ENCODE peak calls at places on chromosome 11, in eight cellular contexts. One of them, this sample, is unnamed.

GRCh38 chr11:100918551-100919500 is 210.8 kb downstream of the PGR start:
- DNase-seq in fibroblast of pulmonary artery: peak
- DNase-seq in fibroblast of the aortic adventitia: no peak
- DNase-seq in A549: peak
- DNase-seq in Caco-2: no peak
- DNase-seq in PC-3: peak
- DNase-seq in SJSA1: peak
- DNase-seq in aorta: no peak
- DNase-seq in this sample: peak

GRCh38 chr11:113477321-113477720 is 2.1 kb upstream of the DRD2 start:
- DNase-seq in fibroblast of the aortic adventitia: no peak
- DNase-seq in fibroblast of pulmonary artery: no peak
- DNase-seq in Caco-2: no peak
- DNase-seq in SJSA1: no peak
- DNase-seq in A549: no peak
- DNase-seq in aorta: no peak
- DNase-seq in PC-3: no peak
- DNase-seq in this sample: no peak

GRCh38 chr11:124946735-124947141 is 7.3 kb upstream of the CCDC15 start:
- DNase-seq in fibroblast of the aortic adventitia: peak
- DNase-seq in A549: no peak
- DNase-seq in PC-3: peak
- DNase-seq in SJSA1: no peak
- DNase-seq in Caco-2: no peak
- DNase-seq in aorta: no peak
- DNase-seq in fibroblast of pulmonary artery: peak
- DNase-seq in this sample: no peak

GRCh38 chr11:126307706-126308105 is 3.8 kb downstream of the DCPS start:
- DNase-seq in SJSA1: no peak
- DNase-seq in Caco-2: no peak
- DNase-seq in aorta: no peak
- DNase-seq in PC-3: peak
- DNase-seq in A549: peak
- DNase-seq in fibroblast of the aortic adventitia: peak
- DNase-seq in fibroblast of pulmonary artery: peak
- DNase-seq in this sample: peak

GRCh38 chr11:122139595-122139866 is 23.5 kb upstream of the BLID start:
- DNase-seq in A549: peak
- DNase-seq in fibroblast of the aortic adventitia: peak
- DNase-seq in PC-3: peak
- DNase-seq in SJSA1: no peak
- DNase-seq in fibroblast of pulmonary artery: no peak
- DNase-seq in aorta: no peak
- DNase-seq in Caco-2: no peak
- DNase-seq in this sample: no peak

GRCh38 chr11:13777341-13777985 is 109.0 kb downstream of the FAR1 start:
- DNase-seq in A549: no peak
- DNase-seq in fibroblast of pulmonary artery: no peak
- DNase-seq in fibroblast of the aortic adventitia: no peak
- DNase-seq in PC-3: no peak
- DNase-seq in SJSA1: no peak
- DNase-seq in aorta: no peak
- DNase-seq in Caco-2: no peak
- DNase-seq in this sample: peak

GRCh38 chr11:75490221-75491181 is 35.2 kb downstream of the GDPD5 start:
- DNase-seq in SJSA1: peak
- DNase-seq in fibroblast of the aortic adventitia: no peak
- DNase-seq in Caco-2: peak
- DNase-seq in PC-3: peak
- DNase-seq in fibroblast of pulmonary artery: peak
- DNase-seq in A549: no peak
- DNase-seq in aorta: no peak
- DNase-seq in this sample: no peak

GRCh38 chr11:103441021-103441420 is 331.8 kb downstream of the DYNC2H1 start:
- DNase-seq in aorta: no peak
- DNase-seq in PC-3: no peak
- DNase-seq in SJSA1: no peak
- DNase-seq in A549: no peak
- DNase-seq in fibroblast of pulmonary artery: no peak
- DNase-seq in fibroblast of the aortic adventitia: no peak
- DNase-seq in Caco-2: no peak
- DNase-seq in this sample: no peak

GRCh38 chr11:59171508-59172322 is at the start of gene DTX4:
- DNase-seq in PC-3: peak
- DNase-seq in A549: peak
- DNase-seq in aorta: peak
- DNase-seq in Caco-2: peak
- DNase-seq in SJSA1: peak
- DNase-seq in fibroblast of pulmonary artery: peak
- DNase-seq in fibroblast of the aortic adventitia: peak
- DNase-seq in this sample: peak

GRCh38 chr11:130592056-130592455 is 143.6 kb downstream of the ADAMTS15 start:
- DNase-seq in Caco-2: no peak
- DNase-seq in aorta: no peak
- DNase-seq in A549: no peak
- DNase-seq in SJSA1: peak
- DNase-seq in PC-3: peak
- DNase-seq in fibroblast of the aortic adventitia: peak
- DNase-seq in fibroblast of pulmonary artery: peak
- DNase-seq in this sample: no peak

GRCh38 chr11:41053894-41054293 is 405.6 kb downstream of the LRRC4C start:
- DNase-seq in PC-3: peak
- DNase-seq in SJSA1: no peak
- DNase-seq in aorta: no peak
- DNase-seq in A549: no peak
- DNase-seq in fibroblast of pulmonary artery: no peak
- DNase-seq in fibroblast of the aortic adventitia: no peak
- DNase-seq in Caco-2: no peak
- DNase-seq in this sample: no peak

GRCh38 chr11:120413480-120413879 is 77.3 kb downstream of the ARHGEF12 start:
- DNase-seq in PC-3: peak
- DNase-seq in Caco-2: no peak
- DNase-seq in SJSA1: no peak
- DNase-seq in aorta: no peak
- DNase-seq in fibroblast of the aortic adventitia: peak
- DNase-seq in fibroblast of pulmonary artery: peak
- DNase-seq in A549: no peak
- DNase-seq in this sample: no peak

GRCh38 chr11:11582261-11582701 is 39.5 kb downstream of the GALNT18 start:
- DNase-seq in fibroblast of the aortic adventitia: peak
- DNase-seq in fibroblast of pulmonary artery: peak
- DNase-seq in PC-3: no peak
- DNase-seq in aorta: no peak
- DNase-seq in SJSA1: peak
- DNase-seq in Caco-2: no peak
- DNase-seq in A549: no peak
- DNase-seq in this sample: no peak

GRCh38 chr11:11580012-11580411 is 41.8 kb downstream of the GALNT18 start:
- DNase-seq in A549: no peak
- DNase-seq in Caco-2: no peak
- DNase-seq in aorta: no peak
- DNase-seq in fibroblast of the aortic adventitia: no peak
- DNase-seq in PC-3: no peak
- DNase-seq in SJSA1: no peak
- DNase-seq in fibroblast of pulmonary artery: no peak
- DNase-seq in this sample: no peak

GRCh38 chr11:11579012-11579755 is 42.6 kb downstream of the GALNT18 start:
- DNase-seq in aorta: no peak
- DNase-seq in SJSA1: no peak
- DNase-seq in PC-3: no peak
- DNase-seq in Caco-2: no peak
- DNase-seq in fibroblast of pulmonary artery: no peak
- DNase-seq in A549: no peak
- DNase-seq in fibroblast of the aortic adventitia: no peak
- DNase-seq in this sample: no peak

GRCh38 chr11:11581493-11581880 is 40.3 kb downstream of the GALNT18 start:
- DNase-seq in PC-3: no peak
- DNase-seq in A549: no peak
- DNase-seq in Caco-2: no peak
- DNase-seq in fibroblast of the aortic adventitia: no peak
- DNase-seq in SJSA1: no peak
- DNase-seq in fibroblast of pulmonary artery: no peak
- DNase-seq in aorta: no peak
- DNase-seq in this sample: no peak

GRCh38 chr11:11580831-11581492 is 40.8 kb downstream of the GALNT18 start:
- DNase-seq in SJSA1: no peak
- DNase-seq in Caco-2: no peak
- DNase-seq in PC-3: no peak
- DNase-seq in A549: no peak
- DNase-seq in fibroblast of pulmonary artery: no peak
- DNase-seq in aorta: no peak
- DNase-seq in fibroblast of the aortic adventitia: no peak
- DNase-seq in this sample: peak
- H3K4me3 ChIP-seq in SJSA1: no peak
- H3K4me3 ChIP-seq in Caco-2: no peak
- H3K4me3 ChIP-seq in PC-3: no peak
- H3K4me3 ChIP-seq in A549: no peak
- H3K4me3 ChIP-seq in fibroblast of pulmonary artery: no peak
- H3K4me3 ChIP-seq in aorta: no peak
- H3K4me3 ChIP-seq in fibroblast of the aortic adventitia: no peak
- H3K4me3 ChIP-seq in this sample: no peak

GRCh38 chr11:22192289-22192641 is 620 bp upstream of the ANO5 start:
- DNase-seq in PC-3: no peak
- DNase-seq in Caco-2: no peak
- DNase-seq in SJSA1: no peak
- DNase-seq in aorta: no peak
- DNase-seq in A549: peak
- DNase-seq in fibroblast of the aortic adventitia: no peak
- DNase-seq in fibroblast of pulmonary artery: no peak
- DNase-seq in this sample: no peak
- H3K4me3 ChIP-seq in PC-3: no peak
- H3K4me3 ChIP-seq in Caco-2: no peak
- H3K4me3 ChIP-seq in SJSA1: no peak
- H3K4me3 ChIP-seq in aorta: peak
- H3K4me3 ChIP-seq in A549: peak
- H3K4me3 ChIP-seq in fibroblast of the aortic adventitia: no peak
- H3K4me3 ChIP-seq in fibroblast of pulmonary artery: peak
- H3K4me3 ChIP-seq in this sample: peak

DNA sequence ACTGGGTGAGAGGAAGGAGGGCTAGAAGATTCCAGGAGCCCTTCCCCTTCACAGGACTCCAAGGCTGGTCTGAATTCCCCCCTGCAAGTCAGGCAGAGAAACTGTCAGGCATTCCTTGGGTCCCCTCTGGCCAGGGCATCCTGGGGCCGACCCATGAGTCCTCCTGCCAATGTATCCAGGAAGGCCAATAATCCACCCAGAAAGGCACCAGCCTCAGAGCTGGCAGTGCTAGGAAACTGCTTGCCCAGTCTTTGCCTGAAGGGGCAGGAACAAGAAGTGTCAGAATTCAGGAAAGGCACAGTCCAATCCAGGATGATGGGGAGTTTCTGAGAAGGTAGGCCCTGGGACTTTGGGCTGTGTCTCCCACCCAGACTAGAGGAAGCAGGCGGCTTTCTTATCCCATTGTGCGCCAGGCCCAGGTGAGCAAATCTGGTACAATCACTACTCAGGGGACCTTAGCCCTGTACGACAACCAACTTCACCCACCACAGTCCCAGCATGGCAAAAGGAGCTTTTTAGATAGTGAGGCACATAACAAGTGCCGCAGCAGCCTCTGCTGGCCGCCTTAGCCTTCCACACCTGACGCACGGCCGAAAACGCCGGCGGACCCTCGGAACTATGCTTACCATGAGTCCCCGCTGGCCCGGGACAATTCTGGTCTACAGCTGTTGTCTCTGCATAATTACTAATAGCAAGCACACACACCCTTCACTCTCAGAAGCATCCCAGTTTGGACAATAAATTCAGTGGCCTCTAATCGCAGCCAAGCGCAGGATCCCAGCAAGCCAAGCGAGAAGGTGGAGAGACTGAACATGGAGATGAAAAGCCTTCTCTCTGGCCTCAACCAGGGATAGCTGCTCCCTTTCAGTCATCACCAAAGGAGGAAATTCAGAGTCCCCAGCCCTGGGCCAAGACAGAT is 40.7 kb downstream of the BUD13 start:
- DNase-seq in SJSA1: no peak
- DNase-seq in Caco-2: peak
- DNase-seq in aorta: no peak
- DNase-seq in PC-3: no peak
- DNase-seq in A549: no peak
- DNase-seq in fibroblast of the aortic adventitia: no peak
- DNase-seq in fibroblast of pulmonary artery: no peak
- DNase-seq in this sample: no peak
- H3K4me3 ChIP-seq in SJSA1: no peak
- H3K4me3 ChIP-seq in Caco-2: no peak
- H3K4me3 ChIP-seq in aorta: no peak
- H3K4me3 ChIP-seq in PC-3: no peak
- H3K4me3 ChIP-seq in A549: no peak
- H3K4me3 ChIP-seq in fibroblast of the aortic adventitia: no peak
- H3K4me3 ChIP-seq in fibroblast of pulmonary artery: no peak
- H3K4me3 ChIP-seq in this sample: no peak

GRCh38 chr11:128779036-128779435 is 85.2 kb downstream of the FLI1 start:
- DNase-seq in SJSA1: no peak
- DNase-seq in Caco-2: no peak
- DNase-seq in A549: no peak
- DNase-seq in aorta: no peak
- DNase-seq in fibroblast of the aortic adventitia: no peak
- DNase-seq in fibroblast of pulmonary artery: peak
- DNase-seq in PC-3: no peak
- DNase-seq in this sample: peak

GRCh38 chr11:128775513-128775912 is 81.6 kb downstream of the FLI1 start:
- DNase-seq in PC-3: no peak
- DNase-seq in fibroblast of the aortic adventitia: peak
- DNase-seq in aorta: no peak
- DNase-seq in SJSA1: no peak
- DNase-seq in Caco-2: no peak
- DNase-seq in A549: no peak
- DNase-seq in fibroblast of pulmonary artery: peak
- DNase-seq in this sample: no peak

GRCh38 chr11:128776434-128777284 is 82.8 kb downstream of the FLI1 start:
- DNase-seq in aorta: peak
- DNase-seq in PC-3: peak
- DNase-seq in fibroblast of the aortic adventitia: peak
- DNase-seq in SJSA1: no peak
- DNase-seq in A549: peak
- DNase-seq in Caco-2: no peak
- DNase-seq in fibroblast of pulmonary artery: peak
- DNase-seq in this sample: peak

GRCh38 chr11:128776088-128776433 is 82.2 kb downstream of the FLI1 start:
- DNase-seq in fibroblast of pulmonary artery: no peak
- DNase-seq in aorta: no peak
- DNase-seq in SJSA1: no peak
- DNase-seq in PC-3: no peak
- DNase-seq in Caco-2: no peak
- DNase-seq in fibroblast of the aortic adventitia: no peak
- DNase-seq in A549: no peak
- DNase-seq in this sample: no peak

DNA sequence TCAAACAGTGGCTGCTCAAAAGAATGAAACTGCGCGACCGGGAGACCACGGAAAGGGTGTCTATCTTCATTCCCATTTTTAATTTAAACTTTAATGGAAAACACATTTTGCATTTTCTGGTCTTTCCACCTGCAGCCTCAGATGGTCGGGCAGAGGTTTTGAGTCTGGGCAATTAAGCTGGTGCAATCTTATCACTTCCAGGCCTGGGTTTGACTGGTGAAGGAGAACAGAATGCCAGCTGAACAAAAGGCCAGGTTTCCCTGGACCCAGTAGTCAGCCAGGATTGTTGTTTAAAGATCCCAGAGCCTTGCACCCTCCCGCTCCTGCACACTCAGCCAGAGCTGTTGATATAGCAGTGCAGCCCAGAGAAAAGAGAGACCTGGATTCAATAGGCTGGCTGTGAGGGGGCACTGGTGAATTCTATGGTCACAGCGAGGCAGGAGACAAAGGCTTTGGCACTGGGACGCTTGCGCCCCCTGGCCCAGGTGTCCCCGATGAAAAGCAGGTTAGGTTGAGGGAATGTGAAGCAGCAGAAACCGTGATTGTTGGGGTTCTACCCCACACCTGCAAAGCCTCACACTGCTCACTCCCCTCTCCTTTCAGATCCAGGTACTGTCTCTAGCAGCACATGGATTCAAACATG is 83.6 kb downstream of the FLI1 start:
- DNase-seq in SJSA1: no peak
- DNase-seq in fibroblast of pulmonary artery: no peak
- DNase-seq in fibroblast of the aortic adventitia: no peak
- DNase-seq in aorta: no peak
- DNase-seq in A549: no peak
- DNase-seq in PC-3: no peak
- DNase-seq in Caco-2: no peak
- DNase-seq in this sample: no peak
- H3K4me3 ChIP-seq in SJSA1: no peak
- H3K4me3 ChIP-seq in fibroblast of pulmonary artery: no peak
- H3K4me3 ChIP-seq in fibroblast of the aortic adventitia: no peak
- H3K4me3 ChIP-seq in aorta: no peak
- H3K4me3 ChIP-seq in A549: no peak
- H3K4me3 ChIP-seq in PC-3: no peak
- H3K4me3 ChIP-seq in Caco-2: no peak
- H3K4me3 ChIP-seq in this sample: no peak